ENCODE peak calls at places on chromosomes 3 and 15, in four cellular contexts. B, C, O and D are unnamed samples.

GRCh38 chr3:100002599-100003350 is 111.5 kb downstream of the FILIP1L start:
- DNase-seq in O (no peak), B (no peak), C (no peak), D (peak; percentile 98)

GRCh38 chr3:170467007-170467406 is 48.3 kb downstream of the CLDN11 start:
- DNase-seq in C (peak; percentile 82), O (peak; percentile 74), B (no peak), D (no peak)

GRCh38 chr3:83477563-83477962 is 1481.2 kb upstream of the CADM2 start:
- DNase-seq in O (no peak), B (no peak), C (no peak), D (no peak)

GRCh38 chr3:112092439-112093179 is 6.4 kb downstream of the C3orf52 start:
- DNase-seq in O (no peak), C (no peak), B (peak; percentile 60), D (no peak)

GRCh38 chr15:48221885-48222284 is 15.8 kb downstream of the SLC12A1 start:
- DNase-seq in C (peak; percentile 13), O (no peak), B (no peak), D (peak; percentile 32)

GRCh38 chr3:23549148-23549910 is 256.4 kb upstream of the UBE2E1 start:
- DNase-seq in C (no peak), B (no peak), O (no peak), D (no peak)

GRCh38 chr3:132034097-132034485 is 723 bp downstream of the CPNE4 start:
- DNase-seq in C (no peak), O (no peak), B (no peak), D (no peak)

GRCh38 chr3:61562042-61562809 is 855 bp downstream of the PTPRG start:
- DNase-seq in C (no peak), B (no peak), O (no peak), D (no peak)

GRCh38 chr3:52023860-52024764 is 28.4 kb upstream of the RPL29 start:
- DNase-seq in O (peak; percentile 25), C (no peak), B (peak; percentile 26), D (no peak)

GRCh38 chr3:136181741-136182140 is 14.4 kb downstream of the MSL2 start:
- DNase-seq in B (no peak), C (no peak), O (no peak), D (no peak)